ENCODE peak calls at places on chromosomes 13 and 19, in ten cellular contexts. I is SHP77; X is NAMALWA; U is lung microvascular endothelial cell; W is GM23338; K is nephron progenitor cell; Y is NCI-H1105; V is ELR; D is KBM-7; E is activated naive CD4-positive, alpha-beta T cell treated with anti-CD3 and anti-CD28 coated beads, Interleukin-2, amount 10 ng/mL, durations not matched to agents 7 days and 5 days. L is an unnamed sample.

GRCh38 chr13:25286308-25286968 is 850 bp downstream of the MTMR6 start:
- DNase-seq in I (no peak), X (peak), U (peak), W (peak), K (peak), Y (no peak), V (peak), D (peak), E (peak), L (peak)

GRCh38 chr19:43495082-43495481 is 9.5 kb downstream of the PHLDB3 start:
- DNase-seq in I (no peak), X (no peak), U (no peak), W (no peak), K (no peak), Y (no peak), V (no peak), D (no peak), E (no peak), L (no peak)

GRCh38 chr19:47729799-47730520 is 15.4 kb upstream of the NOP53 start:
- DNase-seq in I (no peak), X (no peak), U (peak), W (peak), K (peak), Y (peak), V (peak), D (peak), E (peak), L (peak)

GRCh38 chr13:56837161-56837560 is 303.6 kb upstream of the PRR20A start:
- DNase-seq in I (no peak), X (no peak), U (no peak), W (no peak), K (no peak), Y (no peak), V (no peak), D (no peak), E (no peak), L (no peak)

GRCh38 chr13:93080587-93080986 is 146.0 kb upstream of the GPC6 start:
- DNase-seq in I (no peak), X (no peak), U (no peak), W (peak), K (no peak), Y (peak), V (no peak), D (peak), E (no peak), L (no peak)

GRCh38 chr19:44745386-44745831 is 3.1 kb upstream of the BCL3 start:
- DNase-seq in I (peak), X (no peak), U (peak), W (peak), K (no peak), Y (no peak), V (peak), D (no peak), E (no peak), L (peak)

GRCh38 chr13:114226088-114226487 is 8.6 kb upstream of the CDC16 start:
- DNase-seq in I (peak), X (peak), U (no peak), W (no peak), K (no peak), Y (no peak), V (peak), D (no peak), E (peak), L (no peak)

GRCh38 chr19:46785054-46785979 is 3.1 kb downstream of the SLC1A5 start:
- DNase-seq in I (no peak), X (peak), U (no peak), W (no peak), K (no peak), Y (no peak), V (no peak), D (no peak), E (no peak), L (no peak)

GRCh38 chr13:71240906-71241305 is 626.1 kb downstream of the DACH1 start:
- DNase-seq in I (no peak), X (peak), U (no peak), W (peak), K (no peak), Y (no peak), V (peak), D (no peak), E (no peak), L (peak)

GRCh38 chr19:19405919-19406877 is 723 bp downstream of the GATAD2A start:
- DNase-seq in I (no peak), X (peak), U (peak), W (peak), K (peak), Y (peak), V (peak), D (peak), E (peak), L (peak)

L was measured in mesendoderm.